ENCODE peak calls at places on chromosome 3, in six cellular contexts. A is NCI-H1105 treated with DMSO at 0.1 percent for 48 hours; N is HFF-Myc; J is activated naive CD4-positive, alpha-beta T cell; K is stimulated activated CD4-positive, alpha-beta T cell treated with anti-CD3 and anti-CD28 coated beads, Interleukin-1b, Interleukin-23, amount 100 ng/mL, for 1 hour; M is GF-D8. D is an unnamed sample.

GRCh38 chr3:111473550-111473949 is 68.4 kb upstream of the CD96 start:
- DNase-seq in N (no peak), J (no peak), M (no peak), A (no peak), K (no peak), D (peak; percentile 33)

GRCh38 chr3:98764692-98765002 is 1.5 kb downstream of the ST3GAL6 start:
- DNase-seq in A (no peak), J (no peak), K (no peak), N (no peak), M (no peak), D (no peak)

GRCh38 chr3:196789773-196790419 is 50.2 kb downstream of the PAK2 start:
- DNase-seq in N (no peak), M (no peak), A (no peak), J (no peak), K (no peak), D (no peak)

GRCh38 chr3:10974746-10975375 is 17.7 kb upstream of the SLC6A1 start:
- DNase-seq in M (no peak), A (no peak), J (no peak), N (no peak), K (no peak), D (no peak)

GRCh38 chr3:117628896-117629295 is 919.3 kb downstream of the TUSC7 start:
- DNase-seq in K (no peak), N (peak; percentile 89), J (no peak), M (no peak), A (peak; percentile 100), D (peak; percentile 43)

GRCh38 chr3:56923546-56924224 is 121.9 kb upstream of the ARHGEF3 start:
- DNase-seq in K (no peak), N (peak; percentile 69), M (peak; percentile 23), J (no peak), A (no peak), D (peak; percentile 52)

GRCh38 chr3:31472479-31473390 is 60.0 kb upstream of the STT3B start:
- DNase-seq in A (no peak), J (no peak), M (no peak), N (no peak), K (no peak), D (no peak)

GRCh38 chr3:45974686-45975085 is 20.9 kb downstream of the FYCO1 start:
- DNase-seq in N (no peak), A (no peak), M (no peak), J (no peak), K (no peak), D (no peak)

GRCh38 chr3:143081844-143082778 is 37.5 kb upstream of the CHST2 start:
- DNase-seq in J (no peak), A (no peak), K (no peak), M (no peak), N (no peak), D (no peak)

GRCh38 chr3:159655202-159655601 is 333.4 kb upstream of the IL12A start:
- DNase-seq in M (no peak), K (no peak), A (no peak), N (no peak), J (no peak), D (no peak)

GRCh38 chr3:171155122-171155700 is 128.7 kb upstream of the SLC2A2 start:
- DNase-seq in N (no peak), M (no peak), J (no peak), A (no peak), K (no peak), D (no peak)

GRCh38 chr3:130770637-130771036 is 24.0 kb upstream of the PIK3R4 start:
- DNase-seq in J (no peak), N (no peak), K (no peak), M (no peak), A (no peak), D (no peak)

D was measured in iPS-NIHi11.